ENCODE peak calls at places on chromosome 7, in seven cellular contexts. F, W, I, D, C, S and Y are unnamed samples.

GRCh38 chr7:83011954-83012353 is 150.7 kb downstream of the PCLO start:
- DNase-seq in I (no peak), S (no peak), F (no peak), C (no peak), W (no peak), D (no peak), Y (no peak)

GRCh38 chr7:29309041-29309860 is 114.7 kb downstream of the CHN2 start:
- DNase-seq in C (no peak), S (no peak), I (no peak), D (no peak), W (no peak), F (no peak), Y (no peak)

GRCh38 chr7:66629222-66629658 is 559 bp downstream of the KCTD7 start:
- DNase-seq in S (no peak), W (peak), I (no peak), D (no peak), F (peak), C (no peak), Y (no peak)

GRCh38 chr7:128796325-128796724 is 4.6 kb downstream of the CCDC136 start:
- DNase-seq in D (peak), W (no peak), C (no peak), S (no peak), F (no peak), I (no peak), Y (no peak)

GRCh38 chr7:99141756-99142726 is 1.9 kb downstream of the SMURF1 start:
- DNase-seq in W (peak), S (peak), F (peak), I (no peak), D (peak), C (peak), Y (peak)

GRCh38 chr7:45143616-45144015 is 14.0 kb upstream of the RAMP3 start:
- DNase-seq in C (no peak), W (no peak), D (peak), I (no peak), F (no peak), S (no peak), Y (no peak)

GRCh38 chr7:115683093-115683492 is 347.5 kb downstream of the TFEC start:
- DNase-seq in W (no peak), D (no peak), I (no peak), S (no peak), F (no peak), C (no peak), Y (no peak)

GRCh38 chr7:36283711-36284130 is 105.9 kb upstream of the ANLN start:
- DNase-seq in S (peak), W (no peak), D (no peak), F (peak), I (no peak), C (no peak), Y (no peak)

DNA sequence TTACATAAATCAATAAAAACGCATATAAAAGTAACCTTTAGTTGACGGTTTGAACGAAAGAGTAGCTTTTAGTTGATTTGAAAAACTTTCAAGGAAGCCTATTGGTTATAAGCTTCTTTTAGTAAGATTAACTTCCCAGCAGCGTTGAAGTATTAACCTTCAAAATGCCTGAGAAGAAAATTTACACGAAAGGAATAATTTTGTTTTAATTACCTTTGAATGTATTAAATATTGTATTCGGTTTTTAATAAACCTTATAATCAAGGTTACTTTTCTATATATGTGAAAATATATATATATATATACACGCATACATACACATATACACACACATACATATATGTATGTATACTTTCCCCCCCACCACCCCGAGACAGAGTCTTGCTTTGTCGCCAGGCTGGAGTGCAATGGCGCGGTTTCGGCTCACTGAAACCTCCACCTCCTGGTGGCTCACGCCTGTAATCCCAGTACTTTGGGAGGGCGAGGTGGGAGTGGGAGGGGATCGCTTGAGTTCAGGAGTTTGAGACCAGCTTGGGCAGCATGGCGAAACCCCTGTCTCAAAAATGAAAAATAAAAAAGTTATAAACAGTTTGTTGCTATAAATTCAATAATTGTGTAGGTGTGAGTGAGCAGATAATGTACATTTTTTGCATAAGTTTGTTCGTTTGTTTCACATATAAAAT is 57.6 kb upstream of the EZH2 start:
- DNase-seq in I (no peak), S (peak), C (peak), D (no peak), F (peak), W (peak), Y (peak)
- TF ChIP-seq CTCF in I (peak), S (peak), C (peak), D (peak), F (peak), W (no peak), Y (peak)

DNA sequence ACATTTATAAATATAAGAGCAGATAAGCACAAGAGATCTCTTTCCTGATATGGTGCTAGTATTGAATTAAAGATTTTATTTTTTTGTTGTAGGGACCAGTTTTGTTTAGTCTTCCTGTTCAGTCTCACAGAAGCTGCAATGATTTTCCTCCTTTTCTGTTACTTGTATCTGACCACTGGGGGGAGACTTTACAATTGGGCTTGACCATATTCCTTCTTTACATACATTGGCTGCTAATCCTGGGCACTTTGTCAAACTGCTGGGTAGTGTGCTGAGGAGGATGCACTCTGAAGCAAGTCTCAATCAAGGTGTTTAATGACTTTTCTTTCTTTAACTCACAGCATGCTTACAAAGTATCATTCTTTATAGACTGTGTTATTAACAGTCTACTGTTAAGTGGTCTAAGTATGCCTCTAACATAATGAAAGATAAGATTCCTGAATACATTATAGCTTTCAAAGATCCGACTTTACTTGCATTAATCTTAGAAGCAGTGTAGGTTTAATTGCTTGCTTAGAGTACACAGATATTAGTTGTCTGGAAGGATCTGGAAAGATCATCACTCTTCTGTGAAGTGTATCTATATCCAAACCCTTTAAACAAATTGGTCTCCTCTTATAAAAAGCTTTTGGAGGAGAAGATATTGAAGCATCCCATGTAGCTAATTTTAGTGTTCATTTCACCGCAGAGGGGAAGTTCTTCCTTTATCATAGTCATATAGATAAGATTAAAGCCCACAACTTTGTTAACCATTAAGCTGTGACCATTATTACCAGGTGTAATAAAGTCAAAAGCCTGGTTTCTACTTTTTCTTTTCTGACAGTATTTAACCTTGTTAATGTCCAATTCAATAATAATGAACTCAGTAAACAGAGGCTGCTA is 3.2 kb downstream of the PALS2 start:
- DNase-seq in D (peak), I (no peak), S (no peak), F (no peak), C (peak), W (no peak), Y (no peak)
- TF ChIP-seq CTCF in D (peak), I (peak), S (peak), F (peak), C (peak), W (no peak), Y (peak)

GRCh38 chr7:26005683-26006410 is 146.2 kb upstream of the NFE2L3 start:
- DNase-seq in F (no peak), W (no peak), D (no peak), I (no peak), C (no peak), S (no peak), Y (no peak)
- TF ChIP-seq CTCF in F (no peak), W (no peak), D (no peak), I (no peak), C (no peak), S (no peak), Y (no peak)

GRCh38 chr7:142866361-142867096 is 11.7 kb downstream of the EPHB6 start:
- DNase-seq in I (no peak), C (peak), D (no peak), F (peak), W (peak), S (no peak), Y (peak)
- TF ChIP-seq CTCF in I (peak), C (no peak), D (peak), F (peak), W (peak), S (peak), Y (peak)

GRCh38 chr7:132249591-132249971 is 326.7 kb downstream of the PLXNA4 start:
- DNase-seq in I (no peak), S (no peak), D (no peak), C (peak), F (no peak), W (peak), Y (no peak)
- TF ChIP-seq CTCF in I (peak), S (no peak), D (peak), C (no peak), F (no peak), W (no peak), Y (peak)

DNA sequence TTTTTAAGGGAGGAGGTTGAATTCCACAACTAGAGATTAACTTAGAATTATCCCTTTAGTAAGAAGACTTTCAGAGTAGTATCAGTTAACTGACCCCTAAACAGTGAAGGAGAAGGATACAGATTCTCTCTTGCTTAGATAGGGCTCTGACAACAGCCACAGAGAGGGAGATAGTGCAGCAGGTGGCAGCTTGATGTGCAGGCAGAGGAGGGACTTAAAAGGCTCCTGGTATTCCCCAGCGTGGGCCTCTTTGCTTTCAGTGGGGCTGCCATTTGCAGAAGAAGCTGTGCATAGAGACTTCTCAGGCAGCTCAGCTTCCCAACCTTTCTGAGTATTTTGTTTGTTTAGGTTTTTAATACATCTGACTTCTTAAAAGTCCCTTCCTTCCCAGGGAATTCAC is 15.9 kb downstream of the FZD1 start:
- DNase-seq in F (no peak), S (no peak), I (no peak), D (no peak), C (no peak), W (no peak), Y (no peak)
- TF ChIP-seq CTCF in F (no peak), S (no peak), I (no peak), D (no peak), C (no peak), W (no peak), Y (no peak)

DNA sequence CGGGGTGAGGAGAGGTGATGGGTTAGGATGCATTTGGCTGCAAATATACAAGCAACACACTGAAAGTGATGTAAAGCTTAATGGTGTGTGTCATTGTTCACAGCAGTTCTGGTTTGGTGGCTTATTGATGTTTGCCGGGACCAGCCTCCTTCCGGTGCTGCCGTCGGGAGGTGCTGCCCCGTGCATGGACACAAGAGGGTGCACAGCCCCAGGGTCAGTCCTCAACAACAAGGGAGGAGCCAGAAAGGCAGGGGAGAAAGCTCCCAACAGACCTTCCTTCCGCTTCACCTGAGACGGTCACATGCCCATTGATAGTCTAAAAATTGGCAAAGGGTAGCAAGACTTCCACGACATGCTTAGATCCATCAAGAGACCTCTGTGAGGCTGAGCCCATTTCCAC is 9.5 kb downstream of the RNF32 start:
- DNase-seq in D (no peak), I (no peak), S (no peak), F (no peak), W (peak), C (peak), Y (no peak)
- TF ChIP-seq CTCF in D (peak), I (peak), S (peak), F (no peak), W (no peak), C (no peak), Y (peak)

DNA sequence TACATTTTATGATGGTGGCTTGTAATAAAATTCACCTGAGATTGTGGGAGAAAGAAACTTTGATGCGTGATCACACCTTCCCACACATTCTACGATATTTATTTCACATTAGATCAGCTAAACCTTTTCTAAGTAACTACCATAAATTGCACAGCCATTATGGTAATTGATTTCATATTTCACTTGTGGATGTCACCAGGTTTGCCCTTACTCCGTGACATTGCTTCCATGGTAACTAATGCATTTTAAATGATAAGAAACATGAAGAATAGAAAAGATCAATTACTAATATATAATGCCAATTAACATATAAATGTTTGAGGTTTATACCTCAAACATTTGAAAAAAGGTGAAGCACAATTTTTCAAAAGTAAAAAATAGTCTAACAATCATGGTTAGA is 35.8 kb upstream of the SMIM30 start:
- DNase-seq in D (no peak), W (no peak), S (no peak), I (no peak), F (no peak), C (no peak), Y (no peak)
- TF ChIP-seq CTCF in D (no peak), W (no peak), S (no peak), I (no peak), F (no peak), C (no peak), Y (no peak)